ENCODE peak calls at places on chromosomes 7 and 10, in nine cellular contexts. X is A549, U is K562, D is stomach, C is HepG2, T is upper lobe of left lung, E is transverse colon, N is ovary, G is tibial nerve. R is an unnamed sample.

GRCh38 chr10:17009228-17009700 is 120.3 kb downstream of the CUBN start:
- DNase-seq in X (no peak), U (no peak), D (no peak), C (no peak), T (no peak), E (no peak), N (peak; percentile 59), G (no peak), R (no peak)

GRCh38 chr7:111492234-111492633 is 70.1 kb downstream of the IMMP2L start:
- DNase-seq in X (no peak), U (peak; percentile 33), D (no peak), C (no peak), T (no peak), E (no peak), N (no peak), G (no peak), R (no peak)

GRCh38 chr7:36723951-36724664 is at the start of gene AOAH:
- DNase-seq in X (no peak), U (no peak), D (peak; percentile 64), C (no peak), T (no peak), E (peak; percentile 68), N (no peak), G (peak; percentile 42), R (peak; percentile 74)

GRCh38 chr10:110426294-110427153 is 71.2 kb upstream of the DUSP5 start:
- DNase-seq in X (peak; percentile 68), U (peak; percentile 19), D (no peak), C (no peak), T (no peak), E (no peak), N (peak; percentile 30), G (peak; percentile 55), R (no peak)

GRCh38 chr10:114825513-114826253 is 4.1 kb downstream of the FHIP2A start:
- DNase-seq in X (no peak), U (no peak), D (no peak), C (no peak), T (no peak), E (no peak), N (no peak), G (no peak), R (no peak)

GRCh38 chr7:42155836-42156540 is 81.0 kb downstream of the GLI3 start:
- DNase-seq in X (no peak), U (no peak), D (no peak), C (no peak), T (no peak), E (no peak), N (no peak), G (no peak), R (no peak)

GRCh38 chr7:97004931-97005763 is at the start of gene DLX6:
- DNase-seq in X (peak; percentile 89), U (no peak), D (no peak), C (peak; percentile 93), T (peak; percentile 82), E (peak; percentile 38), N (peak; percentile 81), G (no peak), R (peak; percentile 78)

GRCh38 chr10:77037735-77038411 is 599.7 kb downstream of the KCNMA1 start:
- DNase-seq in X (no peak), U (no peak), D (no peak), C (no peak), T (no peak), E (no peak), N (no peak), G (no peak), R (no peak)

GRCh38 chr10:1358860-1359598 is 302.8 kb downstream of the WDR37 start:
- DNase-seq in X (no peak), U (no peak), D (no peak), C (no peak), T (no peak), E (no peak), N (no peak), G (no peak), R (no peak)

GRCh38 chr7:85830982-85831381 is 644.1 kb upstream of the SEMA3D start:
- DNase-seq in X (no peak), U (no peak), D (no peak), C (no peak), T (no peak), E (no peak), N (no peak), G (no peak), R (no peak)

GRCh38 chr7:69659964-69660363 is 61.7 kb downstream of the AUTS2 start:
- DNase-seq in X (no peak), U (no peak), D (no peak), C (no peak), T (no peak), E (no peak), N (no peak), G (no peak), R (no peak)

GRCh38 chr10:11713963-11714362 is 28.2 kb upstream of the ECHDC3 start:
- DNase-seq in X (no peak), U (no peak), D (no peak), C (no peak), T (no peak), E (no peak), N (no peak), G (no peak), R (no peak)

GRCh38 chr10:11713186-11713743 is 28.9 kb upstream of the ECHDC3 start:
- DNase-seq in X (no peak), U (peak; percentile 53), D (no peak), C (no peak), T (no peak), E (peak; percentile 16), N (peak; percentile 54), G (no peak), R (no peak)

GRCh38 chr10:11714750-11715365 is 27.3 kb upstream of the ECHDC3 start:
- DNase-seq in X (no peak), U (no peak), D (no peak), C (peak; percentile 71), T (no peak), E (no peak), N (no peak), G (no peak), R (no peak)

GRCh38 chr10:11716704-11717103 is 25.5 kb upstream of the ECHDC3 start:
- DNase-seq in X (no peak), U (no peak), D (no peak), C (no peak), T (no peak), E (no peak), N (no peak), G (no peak), R (no peak)

GRCh38 chr10:11715815-11716494 is 26.2 kb upstream of the ECHDC3 start:
- DNase-seq in X (no peak), U (no peak), D (peak; percentile 87), C (peak; percentile 97), T (peak; percentile 62), E (peak; percentile 70), N (no peak), G (no peak), R (no peak)
- H3K4me3 ChIP-seq in X (no peak overlapping the region), U (no peak overlapping the region), D (no peak overlapping the region), C (peak overlapping the region; percentile 20), T (no peak overlapping the region), E (no peak overlapping the region), N (no peak overlapping the region), G (no peak overlapping the region), R (no peak overlapping the region)

GRCh38 chr10:71372882-71373495 is 23.7 kb upstream of the CDH23 start:
- DNase-seq in X (no peak), U (no peak), D (no peak), C (no peak), T (no peak), E (no peak), N (no peak), G (no peak), R (no peak)
- TF ChIP-seq EP300 in X (no peak), U (no peak), D (no peak), C (no peak), T (no peak), E (no peak), N (no peak), G (no peak), R (no peak)

DNA sequence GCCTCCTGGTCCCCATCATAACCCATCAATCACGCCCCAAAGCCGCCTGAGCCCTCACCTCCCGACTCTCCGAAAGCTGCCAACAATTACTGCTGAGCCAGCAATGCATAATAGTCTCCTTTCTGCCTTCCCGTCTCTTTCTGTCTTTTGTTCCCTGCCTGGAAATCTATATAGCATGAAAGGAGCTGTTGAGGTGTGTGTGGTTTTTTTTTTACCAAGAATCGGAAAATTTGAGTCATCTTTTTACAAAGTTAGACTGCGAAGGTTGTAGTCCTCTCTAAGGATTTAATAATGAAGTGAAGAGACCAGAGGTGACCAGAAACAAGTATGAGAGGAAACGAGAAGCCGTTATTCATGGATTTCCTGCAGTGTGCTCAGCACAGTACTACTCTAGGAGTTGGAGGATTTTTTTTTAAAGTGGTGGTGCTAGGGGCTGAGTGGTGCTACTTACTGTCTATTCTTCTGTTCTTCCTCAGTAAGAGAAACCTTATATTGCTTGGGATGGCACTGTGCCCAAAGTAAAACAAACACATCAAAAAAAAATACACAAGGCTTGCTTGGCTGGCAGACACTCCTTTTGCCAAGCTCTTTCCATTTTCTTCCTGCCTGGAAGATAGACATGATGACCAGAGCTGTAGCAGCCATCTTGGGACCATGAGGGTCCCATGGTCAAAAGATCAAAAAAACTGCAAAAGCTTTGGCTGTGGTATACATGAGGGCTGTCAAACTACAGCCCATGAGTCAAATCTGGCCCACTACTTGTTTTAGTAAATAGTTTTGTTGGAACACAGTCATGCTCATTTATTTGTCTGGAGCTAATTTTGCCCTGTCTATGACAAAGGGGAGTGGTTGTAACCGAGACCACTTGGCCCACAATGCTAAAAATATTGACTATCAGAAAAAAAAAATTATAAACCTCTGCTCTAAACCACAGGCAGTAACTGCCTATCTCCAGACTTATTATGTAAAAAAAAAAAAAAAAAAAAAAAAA is 37.3 kb downstream of the ASB13 start:
- DNase-seq in X (no peak), U (no peak), D (no peak), C (no peak), T (no peak), E (no peak), N (no peak), G (no peak), R (no peak)
- H3K4me3 ChIP-seq in X (no peak overlapping the region), U (no peak overlapping the region), D (no peak overlapping the region), C (peak overlapping the region; percentile 61), T (no peak overlapping the region), E (peak overlapping the region; percentile 3), N (peak overlapping the region; percentile 25), G (peak overlapping the region; percentile 19), R (peak overlapping the region; percentile 41)

GRCh38 chr7:3688842-3689241 is 387.8 kb downstream of the SDK1 start:
- DNase-seq in X (no peak), U (no peak), D (no peak), C (no peak), T (no peak), E (no peak), N (no peak), G (no peak), R (no peak)

GRCh38 chr7:3691478-3692151 is 390.6 kb downstream of the SDK1 start:
- DNase-seq in X (no peak), U (no peak), D (no peak), C (no peak), T (no peak), E (no peak), N (no peak), G (no peak), R (no peak)

GRCh38 chr7:3683886-3684539 is 383.0 kb downstream of the SDK1 start:
- DNase-seq in X (no peak), U (no peak), D (no peak), C (peak; percentile 56), T (no peak), E (peak; percentile 33), N (no peak), G (no peak), R (no peak)

GRCh38 chr7:3682028-3682712 is 381.1 kb downstream of the SDK1 start:
- DNase-seq in X (no peak), U (no peak), D (no peak), C (peak; percentile 20), T (no peak), E (no peak), N (no peak), G (no peak), R (peak; percentile 50)

GRCh38 chr7:3688061-3688460 is 387.0 kb downstream of the SDK1 start:
- DNase-seq in X (no peak), U (no peak), D (no peak), C (no peak), T (no peak), E (no peak), N (no peak), G (no peak), R (no peak)
- TF ChIP-seq EP300 in X (no peak), U (no peak), D (no peak), C (no peak), T (no peak), E (no peak), N (no peak), G (no peak), R (no peak)

R was measured in sigmoid colon.